ENCODE peak calls at places on chromosomes 12 and 14, in nine cellular contexts. I, P, L, F, Q, K, W, M and X are unnamed samples.

GRCh38 chr12:29547151-29547561 is 49.7 kb upstream of the OVCH1 start:
- DNase-seq in I (no peak), P (no peak), L (peak), F (no peak), Q (peak), K (no peak), W (no peak), M (no peak), X (no peak)

GRCh38 chr14:99120147-99121026 is 151.6 kb downstream of the BCL11B start:
- DNase-seq in I (no peak), P (no peak), L (no peak), F (peak), Q (no peak), K (no peak), W (no peak), M (no peak), X (peak)

GRCh38 chr12:68207276-68207675 is 18.3 kb downstream of the IL26 start:
- DNase-seq in I (no peak), P (no peak), L (no peak), F (no peak), Q (no peak), K (no peak), W (no peak), M (no peak), X (no peak)

GRCh38 chr12:107515446-107515958 is 170.1 kb upstream of the PWP1 start:
- DNase-seq in I (no peak), P (no peak), L (peak), F (no peak), Q (peak), K (no peak), W (no peak), M (peak), X (peak)

GRCh38 chr14:102799684-102800562 is 22.7 kb downstream of the TRAF3 start:
- DNase-seq in I (no peak), P (no peak), L (peak), F (no peak), Q (peak), K (no peak), W (no peak), M (no peak), X (no peak)

GRCh38 chr14:90726656-90727055 is 89.6 kb downstream of the TTC7B start:
- DNase-seq in I (no peak), P (no peak), L (no peak), F (peak), Q (peak), K (peak), W (no peak), M (peak), X (peak)

GRCh38 chr12:113674302-113674701 is 202.6 kb upstream of the LHX5 start:
- DNase-seq in I (no peak), P (no peak), L (no peak), F (no peak), Q (no peak), K (no peak), W (no peak), M (no peak), X (no peak)

GRCh38 chr12:48285751-48286650 is 64.7 kb downstream of the ZNF641 start:
- DNase-seq in I (no peak), P (no peak), L (no peak), F (no peak), Q (no peak), K (no peak), W (no peak), M (no peak), X (no peak)

GRCh38 chr12:57452181-57452936 is 2.7 kb upstream of the INHBE start:
- DNase-seq in I (no peak), P (no peak), L (peak), F (no peak), Q (peak), K (no peak), W (no peak), M (peak), X (no peak)

GRCh38 chr14:104826197-104826857 is 25.4 kb downstream of the ZBTB42 start:
- DNase-seq in I (no peak), P (peak), L (no peak), F (peak), Q (peak), K (peak), W (no peak), M (peak), X (peak)

GRCh38 chr14:55721353-55721752 is 141.3 kb downstream of the KTN1 start:
- DNase-seq in I (no peak), P (no peak), L (peak), F (no peak), Q (peak), K (no peak), W (no peak), M (peak), X (no peak)

GRCh38 chr14:68039593-68039992 is 220.0 kb downstream of the RAD51B start:
- DNase-seq in I (no peak), P (no peak), L (no peak), F (no peak), Q (peak), K (no peak), W (no peak), M (no peak), X (no peak)

GRCh38 chr14:68694516-68695235 is 98.2 kb downstream of the ZFP36L1 start:
- DNase-seq in I (no peak), P (no peak), L (no peak), F (no peak), Q (peak), K (peak), W (no peak), M (peak), X (no peak)

GRCh38 chr12:109808876-109809646 is 24.1 kb downstream of the TRPV4 start:
- DNase-seq in I (no peak), P (no peak), L (no peak), F (no peak), Q (no peak), K (no peak), W (no peak), M (no peak), X (no peak)

GRCh38 chr14:35932659-35933159 is 106.6 kb downstream of the BRMS1L start:
- DNase-seq in I (peak), P (no peak), L (no peak), F (no peak), Q (no peak), K (no peak), W (no peak), M (no peak), X (no peak)

GRCh38 chr14:24441485-24441884 is 1.1 kb downstream of the SDR39U1 start:
- DNase-seq in I (no peak), P (no peak), L (no peak), F (no peak), Q (no peak), K (no peak), W (no peak), M (no peak), X (peak)

GRCh38 chr14:60573943-60574496 is 65.1 kb downstream of the SIX6 start:
- DNase-seq in I (no peak), P (no peak), L (peak), F (no peak), Q (peak), K (no peak), W (no peak), M (peak), X (no peak)

GRCh38 chr12:67141405-67142018 is 127.6 kb upstream of the CAND1 start:
- DNase-seq in I (no peak), P (no peak), L (no peak), F (no peak), Q (no peak), K (no peak), W (no peak), M (no peak), X (no peak)

GRCh38 chr12:78431931-78432330 is 432.6 kb upstream of the SYT1 start:
- DNase-seq in I (no peak), P (no peak), L (no peak), F (no peak), Q (peak), K (no peak), W (no peak), M (no peak), X (no peak)

GRCh38 chr14:30162066-30162465 is 234.4 kb upstream of the PRKD1 start:
- DNase-seq in I (no peak), P (no peak), L (no peak), F (no peak), Q (peak), K (no peak), W (no peak), M (no peak), X (no peak)

GRCh38 chr12:117686911-117687377 is 281.8 kb downstream of the KSR2 start:
- DNase-seq in I (no peak), P (no peak), L (peak), F (peak), Q (peak), K (no peak), W (peak), M (peak), X (no peak)

GRCh38 chr14:68807987-68808386 is 15.1 kb upstream of the ZFP36L1 start:
- DNase-seq in I (no peak), P (no peak), L (no peak), F (no peak), Q (no peak), K (peak), W (no peak), M (no peak), X (no peak)

GRCh38 chr12:108040968-108041367 is 88.1 kb upstream of the WSCD2 start:
- DNase-seq in I (no peak), P (no peak), L (no peak), F (no peak), Q (no peak), K (no peak), W (no peak), M (no peak), X (no peak)

GRCh38 chr12:126747530-126748149 is 1519.3 kb upstream of the TMEM132C start:
- DNase-seq in I (no peak), P (no peak), L (no peak), F (peak), Q (peak), K (no peak), W (no peak), M (peak), X (no peak)

GRCh38 chr14:51776102-51776894 is 84.1 kb upstream of the GNG2 start:
- DNase-seq in I (no peak), P (no peak), L (no peak), F (peak), Q (peak), K (peak), W (no peak), M (peak), X (no peak)
- TF ChIP-seq CTCF in I (peak), P (peak), L (peak), F (peak), Q (peak), K (peak), W (peak), M (peak), X (peak)

GRCh38 chr14:74488788-74489397 is 4.2 kb downstream of the NPC2 start:
- DNase-seq in I (no peak), P (no peak), L (no peak), F (no peak), Q (peak), K (no peak), W (no peak), M (peak), X (no peak)

GRCh38 chr14:74493343-74494261 is at the start of gene ISCA2:
- DNase-seq in I (peak), P (peak), L (peak), F (peak), Q (peak), K (peak), W (peak), M (peak), X (peak)

GRCh38 chr14:74495356-74495755 is 1.8 kb downstream of the ISCA2 start:
- DNase-seq in I (no peak), P (no peak), L (no peak), F (no peak), Q (no peak), K (no peak), W (no peak), M (no peak), X (no peak)

GRCh38 chr14:74492413-74493342 is at the start of gene NPC2:
- DNase-seq in I (no peak), P (no peak), L (no peak), F (no peak), Q (no peak), K (no peak), W (no peak), M (peak), X (no peak)

DNA sequence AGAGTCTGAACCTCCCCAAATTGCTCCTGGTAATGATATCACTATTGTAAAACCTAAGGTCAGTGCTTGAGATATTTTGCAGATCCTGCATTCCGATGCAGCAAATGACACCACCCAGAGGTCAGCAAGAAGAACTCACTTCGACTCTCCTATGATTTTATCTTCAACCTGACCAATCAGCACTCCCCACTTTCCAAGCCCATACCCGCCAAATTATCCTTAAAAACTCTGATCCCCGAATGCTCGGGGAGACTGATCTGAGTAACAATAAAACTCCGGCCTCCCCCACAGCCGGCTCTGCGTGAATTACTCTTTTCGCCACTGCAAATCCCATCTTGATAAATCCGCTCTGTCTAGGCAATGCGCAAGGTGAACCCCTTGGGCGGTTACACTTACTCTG is 1.2 kb downstream of the NPC2 start:
- DNase-seq in I (no peak), P (no peak), L (no peak), F (peak), Q (no peak), K (no peak), W (no peak), M (peak), X (no peak)
- TF ChIP-seq CTCF in I (peak), P (no peak), L (peak), F (no peak), Q (peak), K (no peak), W (peak), M (peak), X (peak)

GRCh38 chr12:121916719-121917118 is 1.7 kb upstream of the CFAP251 start:
- DNase-seq in I (no peak), P (no peak), L (no peak), F (no peak), Q (no peak), K (peak), W (no peak), M (no peak), X (no peak)
- TF ChIP-seq CTCF in I (peak), P (no peak), L (no peak), F (no peak), Q (peak), K (no peak), W (no peak), M (no peak), X (no peak)

GRCh38 chr14:62117718-62118164 is 355.5 kb downstream of the SNAPC1 start:
- DNase-seq in I (no peak), P (no peak), L (no peak), F (no peak), Q (no peak), K (no peak), W (no peak), M (no peak), X (no peak)

GRCh38 chr14:62118461-62118860 is 356.2 kb downstream of the SNAPC1 start:
- DNase-seq in I (no peak), P (no peak), L (no peak), F (no peak), Q (no peak), K (no peak), W (no peak), M (no peak), X (no peak)

GRCh38 chr14:62118871-62119270 is 356.7 kb downstream of the SNAPC1 start:
- DNase-seq in I (no peak), P (no peak), L (no peak), F (no peak), Q (no peak), K (no peak), W (no peak), M (no peak), X (no peak)

DNA sequence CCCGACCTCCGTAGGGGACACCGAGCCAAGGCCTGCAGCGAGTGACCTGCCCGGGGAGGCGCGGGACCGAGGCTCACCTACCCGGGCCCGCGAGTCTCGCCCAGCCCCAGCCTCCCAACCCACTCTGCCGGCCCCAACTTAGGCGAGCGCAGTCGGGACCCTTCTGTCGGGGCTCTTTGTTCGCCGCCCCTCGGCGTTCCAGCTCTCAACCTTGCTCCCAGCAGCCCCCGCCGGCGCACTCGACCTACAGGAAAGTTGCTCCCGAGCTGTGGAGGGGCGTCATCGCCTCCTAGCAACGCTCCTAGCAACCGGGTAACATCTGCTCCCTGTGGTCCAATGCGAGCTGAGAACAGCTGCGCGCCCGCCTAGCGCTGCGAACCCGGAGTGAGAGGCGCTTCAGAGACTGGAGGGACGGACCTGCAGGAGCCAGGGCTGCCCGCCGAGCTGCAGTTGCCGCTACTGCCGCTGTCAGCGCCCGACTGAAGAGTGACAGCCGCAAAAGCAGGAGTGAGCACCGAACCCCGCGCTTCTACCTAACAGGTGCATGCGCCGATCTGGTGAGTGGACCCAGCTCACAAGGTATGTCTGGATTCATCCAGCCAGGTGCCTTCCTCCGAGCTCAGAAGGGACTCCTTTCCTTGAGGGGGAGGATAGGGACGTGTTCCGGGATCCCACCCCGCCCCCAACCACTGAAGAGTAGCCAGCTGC is 354.9 kb downstream of the SNAPC1 start:
- DNase-seq in I (no peak), P (no peak), L (peak), F (peak), Q (peak), K (peak), W (no peak), M (no peak), X (no peak)
- TF ChIP-seq CTCF in I (peak), P (no peak), L (peak), F (no peak), Q (peak), K (no peak), W (peak), M (no peak), X (no peak)

GRCh38 chr12:60498656-60499055 is 902.8 kb downstream of the SLC16A7 start:
- DNase-seq in I (no peak), P (no peak), L (no peak), F (no peak), Q (no peak), K (no peak), W (no peak), M (no peak), X (no peak)

DNA sequence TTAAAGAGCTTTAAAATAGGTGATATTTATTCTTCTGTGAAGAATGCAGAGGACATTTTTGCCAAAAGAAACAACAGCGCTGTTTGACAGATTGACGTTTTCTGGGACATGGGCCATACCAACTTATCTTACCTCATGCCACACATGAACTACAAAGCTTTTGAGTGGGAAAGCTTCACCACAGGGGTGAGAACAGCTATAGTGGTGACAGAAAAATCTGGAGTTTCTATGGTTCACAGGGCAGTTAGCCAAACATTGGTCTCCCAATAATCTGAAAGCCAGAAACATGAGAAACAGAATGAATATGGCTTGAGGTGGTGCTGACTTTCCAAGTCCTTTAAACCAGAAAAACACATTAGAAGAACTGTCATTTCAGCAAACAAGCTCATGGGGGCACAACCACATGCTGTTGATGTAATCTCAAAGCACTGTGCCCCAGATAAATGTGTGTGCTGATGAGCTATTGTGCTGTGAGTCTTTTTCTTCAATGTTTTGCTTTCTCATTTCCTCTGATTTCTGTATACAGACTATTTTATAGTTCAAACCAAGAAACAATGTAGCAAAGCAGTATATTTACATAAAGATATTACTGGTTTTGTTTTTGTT is 905.4 kb downstream of the SLC16A7 start:
- DNase-seq in I (no peak), P (no peak), L (no peak), F (no peak), Q (peak), K (no peak), W (no peak), M (peak), X (no peak)
- TF ChIP-seq CTCF in I (no peak), P (no peak), L (no peak), F (no peak), Q (peak), K (no peak), W (no peak), M (peak), X (no peak)

GRCh38 chr12:76308866-76309265 is 39.3 kb downstream of the BBS10 start:
- DNase-seq in I (no peak), P (no peak), L (no peak), F (no peak), Q (no peak), K (no peak), W (no peak), M (no peak), X (no peak)
- TF ChIP-seq CTCF in I (no peak), P (no peak), L (no peak), F (no peak), Q (no peak), K (no peak), W (no peak), M (no peak), X (no peak)

GRCh38 chr12:95721320-95721719 is 69.2 kb downstream of the NTN4 start:
- DNase-seq in I (no peak), P (no peak), L (no peak), F (no peak), Q (no peak), K (no peak), W (no peak), M (peak), X (no peak)
- TF ChIP-seq CTCF in I (peak), P (no peak), L (peak), F (no peak), Q (no peak), K (no peak), W (peak), M (no peak), X (peak)

GRCh38 chr12:49397000-49397399 is 29.7 kb downstream of the SPATS2 start:
- DNase-seq in I (no peak), P (no peak), L (no peak), F (no peak), Q (no peak), K (no peak), W (no peak), M (no peak), X (no peak)
- TF ChIP-seq CTCF in I (no peak), P (no peak), L (no peak), F (no peak), Q (no peak), K (no peak), W (no peak), M (no peak), X (no peak)

GRCh38 chr14:38145142-38145541 is 62.6 kb upstream of the SSTR1 start:
- DNase-seq in I (no peak), P (no peak), L (no peak), F (no peak), Q (no peak), K (no peak), W (no peak), M (no peak), X (no peak)

DNA sequence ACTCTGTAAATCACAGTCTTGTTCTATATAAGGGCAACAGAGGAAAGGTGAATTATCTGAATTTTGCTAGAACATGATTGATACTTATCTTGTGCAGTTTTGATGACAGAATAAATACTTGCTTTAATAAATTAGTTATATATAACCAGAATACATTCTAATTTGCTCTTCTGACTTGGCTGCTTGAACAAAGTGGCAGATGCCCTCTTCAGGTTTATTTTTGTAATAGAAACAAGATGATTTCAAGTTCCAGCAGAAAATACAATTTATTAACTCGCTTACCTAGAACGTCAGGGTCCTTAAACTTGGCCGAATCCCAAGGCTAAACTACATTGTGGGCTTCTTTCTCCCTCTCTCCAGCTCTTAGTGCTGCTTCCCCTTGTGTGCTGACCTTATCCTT is 57.6 kb upstream of the SSTR1 start:
- DNase-seq in I (no peak), P (no peak), L (no peak), F (no peak), Q (no peak), K (no peak), W (no peak), M (no peak), X (no peak)
- TF ChIP-seq CTCF in I (no peak), P (no peak), L (no peak), F (no peak), Q (no peak), K (no peak), W (no peak), M (no peak), X (no peak)